ENCODE peak calls at places on chromosome 20, in six cellular contexts. One of them, this sample, is unnamed.
A peak's percentile ranks its signal among the peaks of the same experiment; 100 is the strongest.

GRCh38 chr20:59933849-59934585 is 580 bp upstream of the SYCP2 start:
- DNase-seq in CD8-positive, alpha-beta memory T cell: peak; percentile 73
- DNase-seq in NCI-H345: peak; percentile 67
- DNase-seq in stimulated activated CD8-positive, alpha-beta memory T cell treated with anti-CD3 and anti-CD28 coated beads, Interleukin-2, amount 100 ng/mL, for 1 hour: peak; percentile 53
- DNase-seq in cardiac fibroblast: peak; percentile 70
- DNase-seq in posterior cingulate gyrus: peak; percentile 63
- DNase-seq in this sample: peak; percentile 80

GRCh38 chr20:45436732-45437485 is 21.0 kb downstream of the PIGT start:
- DNase-seq in CD8-positive, alpha-beta memory T cell: peak; percentile 84
- DNase-seq in NCI-H345: peak; percentile 90
- DNase-seq in stimulated activated CD8-positive, alpha-beta memory T cell treated with anti-CD3 and anti-CD28 coated beads, Interleukin-2, amount 100 ng/mL, for 1 hour: peak; percentile 85
- DNase-seq in cardiac fibroblast: peak; percentile 89
- DNase-seq in posterior cingulate gyrus: peak; percentile 82
- DNase-seq in this sample: peak; percentile 90

GRCh38 chr20:63625771-63626423 is 1.0 kb downstream of the GMEB2 start:
- DNase-seq in CD8-positive, alpha-beta memory T cell: no peak
- DNase-seq in NCI-H345: no peak
- DNase-seq in stimulated activated CD8-positive, alpha-beta memory T cell treated with anti-CD3 and anti-CD28 coated beads, Interleukin-2, amount 100 ng/mL, for 1 hour: no peak
- DNase-seq in cardiac fibroblast: peak; percentile 34
- DNase-seq in posterior cingulate gyrus: no peak
- DNase-seq in this sample: peak; percentile 42

GRCh38 chr20:36519012-36519719 is 22.2 kb upstream of the MYL9 start:
- DNase-seq in CD8-positive, alpha-beta memory T cell: no peak
- DNase-seq in NCI-H345: no peak
- DNase-seq in stimulated activated CD8-positive, alpha-beta memory T cell treated with anti-CD3 and anti-CD28 coated beads, Interleukin-2, amount 100 ng/mL, for 1 hour: no peak
- DNase-seq in cardiac fibroblast: no peak
- DNase-seq in posterior cingulate gyrus: no peak
- DNase-seq in this sample: no peak

GRCh38 chr20:40991181-40991889 is 37.3 kb upstream of the TOP1 start:
- DNase-seq in CD8-positive, alpha-beta memory T cell: no peak
- DNase-seq in NCI-H345: no peak
- DNase-seq in stimulated activated CD8-positive, alpha-beta memory T cell treated with anti-CD3 and anti-CD28 coated beads, Interleukin-2, amount 100 ng/mL, for 1 hour: no peak
- DNase-seq in cardiac fibroblast: no peak
- DNase-seq in posterior cingulate gyrus: no peak
- DNase-seq in this sample: no peak

GRCh38 chr20:35823937-35824336 is 52.1 kb downstream of the PHF20 start:
- DNase-seq in CD8-positive, alpha-beta memory T cell: no peak
- DNase-seq in NCI-H345: no peak
- DNase-seq in stimulated activated CD8-positive, alpha-beta memory T cell treated with anti-CD3 and anti-CD28 coated beads, Interleukin-2, amount 100 ng/mL, for 1 hour: no peak
- DNase-seq in cardiac fibroblast: no peak
- DNase-seq in posterior cingulate gyrus: no peak
- DNase-seq in this sample: no peak

GRCh38 chr20:3158968-3159431 is 665 bp downstream of the FASTKD5 start:
- DNase-seq in CD8-positive, alpha-beta memory T cell: no peak
- DNase-seq in NCI-H345: no peak
- DNase-seq in stimulated activated CD8-positive, alpha-beta memory T cell treated with anti-CD3 and anti-CD28 coated beads, Interleukin-2, amount 100 ng/mL, for 1 hour: no peak
- DNase-seq in cardiac fibroblast: peak; percentile 37
- DNase-seq in posterior cingulate gyrus: no peak
- DNase-seq in this sample: no peak

GRCh38 chr20:35117629-35118028 is 25.0 kb upstream of the TRPC4AP start:
- DNase-seq in CD8-positive, alpha-beta memory T cell: no peak
- DNase-seq in NCI-H345: no peak
- DNase-seq in stimulated activated CD8-positive, alpha-beta memory T cell treated with anti-CD3 and anti-CD28 coated beads, Interleukin-2, amount 100 ng/mL, for 1 hour: no peak
- DNase-seq in cardiac fibroblast: no peak
- DNase-seq in posterior cingulate gyrus: no peak
- DNase-seq in this sample: no peak

GRCh38 chr20:51188941-51189340 is 166.0 kb upstream of the KCNG1 start:
- DNase-seq in CD8-positive, alpha-beta memory T cell: no peak
- DNase-seq in NCI-H345: no peak
- DNase-seq in stimulated activated CD8-positive, alpha-beta memory T cell treated with anti-CD3 and anti-CD28 coated beads, Interleukin-2, amount 100 ng/mL, for 1 hour: no peak
- DNase-seq in cardiac fibroblast: no peak
- DNase-seq in posterior cingulate gyrus: no peak
- DNase-seq in this sample: no peak

GRCh38 chr20:37602634-37603033 is 75.0 kb upstream of the BLCAP start:
- DNase-seq in CD8-positive, alpha-beta memory T cell: no peak
- DNase-seq in NCI-H345: no peak
- DNase-seq in stimulated activated CD8-positive, alpha-beta memory T cell treated with anti-CD3 and anti-CD28 coated beads, Interleukin-2, amount 100 ng/mL, for 1 hour: no peak
- DNase-seq in cardiac fibroblast: no peak
- DNase-seq in posterior cingulate gyrus: no peak
- DNase-seq in this sample: no peak

GRCh38 chr20:51661609-51662178 is 106.5 kb downstream of the ATP9A start:
- DNase-seq in CD8-positive, alpha-beta memory T cell: no peak
- DNase-seq in NCI-H345: no peak
- DNase-seq in stimulated activated CD8-positive, alpha-beta memory T cell treated with anti-CD3 and anti-CD28 coated beads, Interleukin-2, amount 100 ng/mL, for 1 hour: peak; percentile 2
- DNase-seq in cardiac fibroblast: no peak
- DNase-seq in posterior cingulate gyrus: no peak
- DNase-seq in this sample: peak; percentile 68

GRCh38 chr20:41029150-41029872 is 689 bp downstream of the TOP1 start:
- DNase-seq in CD8-positive, alpha-beta memory T cell: peak; percentile 11
- DNase-seq in NCI-H345: peak; percentile 25
- DNase-seq in stimulated activated CD8-positive, alpha-beta memory T cell treated with anti-CD3 and anti-CD28 coated beads, Interleukin-2, amount 100 ng/mL, for 1 hour: no peak
- DNase-seq in cardiac fibroblast: peak; percentile 20
- DNase-seq in posterior cingulate gyrus: peak; percentile 15
- DNase-seq in this sample: peak; percentile 51

GRCh38 chr20:63090682-63091571 is 84.2 kb upstream of the BHLHE23 start:
- DNase-seq in CD8-positive, alpha-beta memory T cell: no peak
- DNase-seq in NCI-H345: no peak
- DNase-seq in stimulated activated CD8-positive, alpha-beta memory T cell treated with anti-CD3 and anti-CD28 coated beads, Interleukin-2, amount 100 ng/mL, for 1 hour: no peak
- DNase-seq in cardiac fibroblast: no peak
- DNase-seq in posterior cingulate gyrus: no peak
- DNase-seq in this sample: no peak

GRCh38 chr20:23178806-23179205 is 92.7 kb upstream of the CD93 start:
- DNase-seq in CD8-positive, alpha-beta memory T cell: no peak
- DNase-seq in NCI-H345: no peak
- DNase-seq in stimulated activated CD8-positive, alpha-beta memory T cell treated with anti-CD3 and anti-CD28 coated beads, Interleukin-2, amount 100 ng/mL, for 1 hour: no peak
- DNase-seq in cardiac fibroblast: peak; percentile 51
- DNase-seq in posterior cingulate gyrus: no peak
- DNase-seq in this sample: no peak

GRCh38 chr20:24381886-24382285 is 87.5 kb upstream of the SYNDIG1 start:
- DNase-seq in CD8-positive, alpha-beta memory T cell: no peak
- DNase-seq in NCI-H345: no peak
- DNase-seq in stimulated activated CD8-positive, alpha-beta memory T cell treated with anti-CD3 and anti-CD28 coated beads, Interleukin-2, amount 100 ng/mL, for 1 hour: no peak
- DNase-seq in cardiac fibroblast: no peak
- DNase-seq in posterior cingulate gyrus: no peak
- DNase-seq in this sample: peak; percentile 83

GRCh38 chr20:24943196-24943595 is 5.9 kb upstream of the CST7 start:
- DNase-seq in CD8-positive, alpha-beta memory T cell: no peak
- DNase-seq in NCI-H345: no peak
- DNase-seq in stimulated activated CD8-positive, alpha-beta memory T cell treated with anti-CD3 and anti-CD28 coated beads, Interleukin-2, amount 100 ng/mL, for 1 hour: no peak
- DNase-seq in cardiac fibroblast: no peak
- DNase-seq in posterior cingulate gyrus: no peak
- DNase-seq in this sample: no peak

GRCh38 chr20:44174996-44175766 is 11.8 kb downstream of the JPH2 start:
- DNase-seq in CD8-positive, alpha-beta memory T cell: no peak
- DNase-seq in NCI-H345: no peak
- DNase-seq in stimulated activated CD8-positive, alpha-beta memory T cell treated with anti-CD3 and anti-CD28 coated beads, Interleukin-2, amount 100 ng/mL, for 1 hour: no peak
- DNase-seq in cardiac fibroblast: no peak
- DNase-seq in posterior cingulate gyrus: no peak
- DNase-seq in this sample: no peak

GRCh38 chr20:47704746-47705496 is 80.4 kb downstream of the SULF2 start:
- DNase-seq in CD8-positive, alpha-beta memory T cell: no peak
- DNase-seq in NCI-H345: no peak
- DNase-seq in stimulated activated CD8-positive, alpha-beta memory T cell treated with anti-CD3 and anti-CD28 coated beads, Interleukin-2, amount 100 ng/mL, for 1 hour: no peak
- DNase-seq in cardiac fibroblast: peak; percentile 66
- DNase-seq in posterior cingulate gyrus: no peak
- DNase-seq in this sample: no peak

GRCh38 chr20:4160761-4161305 is 145.5 kb upstream of the RNF24 start:
- DNase-seq in CD8-positive, alpha-beta memory T cell: no peak
- DNase-seq in NCI-H345: no peak
- DNase-seq in stimulated activated CD8-positive, alpha-beta memory T cell treated with anti-CD3 and anti-CD28 coated beads, Interleukin-2, amount 100 ng/mL, for 1 hour: no peak
- DNase-seq in cardiac fibroblast: peak; percentile 76
- DNase-seq in posterior cingulate gyrus: peak; percentile 68
- DNase-seq in this sample: no peak

GRCh38 chr20:11204926-11205768 is 531.3 kb upstream of the JAG1 start:
- DNase-seq in CD8-positive, alpha-beta memory T cell: no peak
- DNase-seq in NCI-H345: peak; percentile 69
- DNase-seq in stimulated activated CD8-positive, alpha-beta memory T cell treated with anti-CD3 and anti-CD28 coated beads, Interleukin-2, amount 100 ng/mL, for 1 hour: no peak
- DNase-seq in cardiac fibroblast: peak; percentile 81
- DNase-seq in posterior cingulate gyrus: no peak
- DNase-seq in this sample: peak; percentile 81

GRCh38 chr20:10065154-10065833 is 30.5 kb downstream of the ANKEF1 start:
- DNase-seq in CD8-positive, alpha-beta memory T cell: no peak
- DNase-seq in NCI-H345: no peak
- DNase-seq in stimulated activated CD8-positive, alpha-beta memory T cell treated with anti-CD3 and anti-CD28 coated beads, Interleukin-2, amount 100 ng/mL, for 1 hour: no peak
- DNase-seq in cardiac fibroblast: no peak
- DNase-seq in posterior cingulate gyrus: no peak
- DNase-seq in this sample: no peak

GRCh38 chr20:56506103-56506502 is 18.4 kb upstream of the FAM209A start:
- DNase-seq in CD8-positive, alpha-beta memory T cell: no peak
- DNase-seq in NCI-H345: no peak
- DNase-seq in stimulated activated CD8-positive, alpha-beta memory T cell treated with anti-CD3 and anti-CD28 coated beads, Interleukin-2, amount 100 ng/mL, for 1 hour: no peak
- DNase-seq in cardiac fibroblast: peak; percentile 51
- DNase-seq in posterior cingulate gyrus: no peak
- DNase-seq in this sample: no peak

GRCh38 chr20:63191400-63191799 is 24.5 kb downstream of the YTHDF1 start:
- DNase-seq in CD8-positive, alpha-beta memory T cell: no peak
- DNase-seq in NCI-H345: peak; percentile 98
- DNase-seq in stimulated activated CD8-positive, alpha-beta memory T cell treated with anti-CD3 and anti-CD28 coated beads, Interleukin-2, amount 100 ng/mL, for 1 hour: no peak
- DNase-seq in cardiac fibroblast: no peak
- DNase-seq in posterior cingulate gyrus: no peak
- DNase-seq in this sample: peak; percentile 55

GRCh38 chr20:51125095-51125494 is 102.2 kb upstream of the KCNG1 start:
- DNase-seq in CD8-positive, alpha-beta memory T cell: no peak
- DNase-seq in NCI-H345: no peak
- DNase-seq in stimulated activated CD8-positive, alpha-beta memory T cell treated with anti-CD3 and anti-CD28 coated beads, Interleukin-2, amount 100 ng/mL, for 1 hour: no peak
- DNase-seq in cardiac fibroblast: no peak
- DNase-seq in posterior cingulate gyrus: no peak
- DNase-seq in this sample: no peak

GRCh38 chr20:52585333-52585732 is 386.8 kb upstream of the TSHZ2 start:
- DNase-seq in CD8-positive, alpha-beta memory T cell: no peak
- DNase-seq in NCI-H345: no peak
- DNase-seq in stimulated activated CD8-positive, alpha-beta memory T cell treated with anti-CD3 and anti-CD28 coated beads, Interleukin-2, amount 100 ng/mL, for 1 hour: no peak
- DNase-seq in cardiac fibroblast: no peak
- DNase-seq in posterior cingulate gyrus: no peak
- DNase-seq in this sample: no peak

GRCh38 chr20:48348022-48348421 is 479.8 kb downstream of the PREX1 start:
- DNase-seq in CD8-positive, alpha-beta memory T cell: no peak
- DNase-seq in NCI-H345: no peak
- DNase-seq in stimulated activated CD8-positive, alpha-beta memory T cell treated with anti-CD3 and anti-CD28 coated beads, Interleukin-2, amount 100 ng/mL, for 1 hour: no peak
- DNase-seq in cardiac fibroblast: no peak
- DNase-seq in posterior cingulate gyrus: no peak
- DNase-seq in this sample: no peak

GRCh38 chr20:33796263-33796906 is 14.8 kb upstream of the CHMP4B start:
- DNase-seq in CD8-positive, alpha-beta memory T cell: no peak
- DNase-seq in NCI-H345: peak; percentile 94
- DNase-seq in stimulated activated CD8-positive, alpha-beta memory T cell treated with anti-CD3 and anti-CD28 coated beads, Interleukin-2, amount 100 ng/mL, for 1 hour: no peak
- DNase-seq in cardiac fibroblast: no peak
- DNase-seq in posterior cingulate gyrus: no peak
- DNase-seq in this sample: no peak

GRCh38 chr20:63594043-63594561 is 20.1 kb upstream of the HELZ2 start:
- DNase-seq in CD8-positive, alpha-beta memory T cell: no peak
- DNase-seq in NCI-H345: no peak
- DNase-seq in stimulated activated CD8-positive, alpha-beta memory T cell treated with anti-CD3 and anti-CD28 coated beads, Interleukin-2, amount 100 ng/mL, for 1 hour: no peak
- DNase-seq in cardiac fibroblast: no peak
- DNase-seq in posterior cingulate gyrus: no peak
- DNase-seq in this sample: no peak

GRCh38 chr20:30281584-30282197 is 975.8 kb upstream of the DEFB115 start:
- DNase-seq in CD8-positive, alpha-beta memory T cell: no peak
- DNase-seq in NCI-H345: no peak
- DNase-seq in stimulated activated CD8-positive, alpha-beta memory T cell treated with anti-CD3 and anti-CD28 coated beads, Interleukin-2, amount 100 ng/mL, for 1 hour: no peak
- DNase-seq in cardiac fibroblast: no peak
- DNase-seq in posterior cingulate gyrus: no peak
- DNase-seq in this sample: no peak

GRCh38 chr20:51377132-51377531 is 165.4 kb downstream of the NFATC2 start:
- DNase-seq in CD8-positive, alpha-beta memory T cell: no peak
- DNase-seq in NCI-H345: no peak
- DNase-seq in stimulated activated CD8-positive, alpha-beta memory T cell treated with anti-CD3 and anti-CD28 coated beads, Interleukin-2, amount 100 ng/mL, for 1 hour: no peak
- DNase-seq in cardiac fibroblast: no peak
- DNase-seq in posterior cingulate gyrus: no peak
- DNase-seq in this sample: no peak

GRCh38 chr20:2822073-2822472 is 5.9 kb downstream of the TMEM239 start:
- DNase-seq in CD8-positive, alpha-beta memory T cell: peak; percentile 32
- DNase-seq in NCI-H345: no peak
- DNase-seq in stimulated activated CD8-positive, alpha-beta memory T cell treated with anti-CD3 and anti-CD28 coated beads, Interleukin-2, amount 100 ng/mL, for 1 hour: no peak
- DNase-seq in cardiac fibroblast: no peak
- DNase-seq in posterior cingulate gyrus: no peak
- DNase-seq in this sample: no peak

GRCh38 chr20:38229376-38230252 is 30.9 kb downstream of the KIAA1755 start:
- DNase-seq in CD8-positive, alpha-beta memory T cell: no peak
- DNase-seq in NCI-H345: peak; percentile 9
- DNase-seq in stimulated activated CD8-positive, alpha-beta memory T cell treated with anti-CD3 and anti-CD28 coated beads, Interleukin-2, amount 100 ng/mL, for 1 hour: no peak
- DNase-seq in cardiac fibroblast: peak; percentile 52
- DNase-seq in posterior cingulate gyrus: no peak
- DNase-seq in this sample: peak; percentile 71

GRCh38 chr20:32465092-32465900 is 107.2 kb downstream of the ASXL1 start:
- DNase-seq in CD8-positive, alpha-beta memory T cell: no peak
- DNase-seq in NCI-H345: no peak
- DNase-seq in stimulated activated CD8-positive, alpha-beta memory T cell treated with anti-CD3 and anti-CD28 coated beads, Interleukin-2, amount 100 ng/mL, for 1 hour: no peak
- DNase-seq in cardiac fibroblast: peak; percentile 86
- DNase-seq in posterior cingulate gyrus: no peak
- DNase-seq in this sample: no peak

GRCh38 chr20:35146299-35146921 is 726 bp downstream of the EDEM2 start:
- DNase-seq in CD8-positive, alpha-beta memory T cell: no peak
- DNase-seq in NCI-H345: peak; percentile 27
- DNase-seq in stimulated activated CD8-positive, alpha-beta memory T cell treated with anti-CD3 and anti-CD28 coated beads, Interleukin-2, amount 100 ng/mL, for 1 hour: no peak
- DNase-seq in cardiac fibroblast: no peak
- DNase-seq in posterior cingulate gyrus: no peak
- DNase-seq in this sample: peak; percentile 82

GRCh38 chr20:1900321-1900791 is 5.1 kb downstream of the SIRPA start:
- DNase-seq in CD8-positive, alpha-beta memory T cell: no peak
- DNase-seq in NCI-H345: peak; percentile 61
- DNase-seq in stimulated activated CD8-positive, alpha-beta memory T cell treated with anti-CD3 and anti-CD28 coated beads, Interleukin-2, amount 100 ng/mL, for 1 hour: no peak
- DNase-seq in cardiac fibroblast: peak; percentile 84
- DNase-seq in posterior cingulate gyrus: peak; percentile 67
- DNase-seq in this sample: peak; percentile 84

GRCh38 chr20:13839421-13840092 is 54.7 kb downstream of the NDUFAF5 start:
- DNase-seq in CD8-positive, alpha-beta memory T cell: no peak
- DNase-seq in NCI-H345: no peak
- DNase-seq in stimulated activated CD8-positive, alpha-beta memory T cell treated with anti-CD3 and anti-CD28 coated beads, Interleukin-2, amount 100 ng/mL, for 1 hour: no peak
- DNase-seq in cardiac fibroblast: peak; percentile 10
- DNase-seq in posterior cingulate gyrus: no peak
- DNase-seq in this sample: peak; percentile 99

GRCh38 chr20:24657878-24658620 is 188.6 kb downstream of the SYNDIG1 start:
- DNase-seq in CD8-positive, alpha-beta memory T cell: no peak
- DNase-seq in NCI-H345: no peak
- DNase-seq in stimulated activated CD8-positive, alpha-beta memory T cell treated with anti-CD3 and anti-CD28 coated beads, Interleukin-2, amount 100 ng/mL, for 1 hour: no peak
- DNase-seq in cardiac fibroblast: no peak
- DNase-seq in posterior cingulate gyrus: no peak
- DNase-seq in this sample: no peak

This sample was measured in NCI-H82.